ENCODE peak calls at places on chromosomes 16 and 17, in four cellular contexts. One of them, this sample, is unnamed.

GRCh38 chr17:50356418-50356817 is 10.5 kb downstream of the XYLT2 start:
- DNase-seq in tibial nerve: no peak
- DNase-seq in NCI-H1092: no peak
- DNase-seq in adipocyte: no peak
- DNase-seq in this sample: no peak

GRCh38 chr17:8221663-8222379 is 11.4 kb upstream of the AURKB start:
- DNase-seq in adipocyte: peak; percentile 90
- DNase-seq in NCI-H1092: peak; percentile 82
- DNase-seq in tibial nerve: peak; percentile 100
- DNase-seq in this sample: peak; percentile 88

GRCh38 chr17:45430738-45431530 is 1.7 kb downstream of the ARHGAP27 start:
- DNase-seq in adipocyte: peak; percentile 50
- DNase-seq in NCI-H1092: no peak
- DNase-seq in tibial nerve: no peak
- DNase-seq in this sample: peak; percentile 90

GRCh38 chr16:49961087-49961486 is 63.9 kb upstream of the CNEP1R1 start:
- DNase-seq in NCI-H1092: peak; percentile 9
- DNase-seq in adipocyte: peak; percentile 79
- DNase-seq in tibial nerve: no peak
- DNase-seq in this sample: no peak

GRCh38 chr17:58970966-58971575 is 135.6 kb downstream of the TRIM37 start:
- DNase-seq in tibial nerve: no peak
- DNase-seq in NCI-H1092: no peak
- DNase-seq in adipocyte: no peak
- DNase-seq in this sample: no peak

GRCh38 chr17:70119961-70120360 is 44.9 kb downstream of the KCNJ16 start:
- DNase-seq in tibial nerve: no peak
- DNase-seq in NCI-H1092: no peak
- DNase-seq in adipocyte: no peak
- DNase-seq in this sample: no peak

GRCh38 chr17:74037320-74037719 is 166.2 kb upstream of the RPL38 start:
- DNase-seq in NCI-H1092: no peak
- DNase-seq in tibial nerve: no peak
- DNase-seq in adipocyte: no peak
- DNase-seq in this sample: no peak

GRCh38 chr16:2385441-2385840 is 43.8 kb upstream of the CCNF start:
- DNase-seq in NCI-H1092: no peak
- DNase-seq in adipocyte: no peak
- DNase-seq in tibial nerve: no peak
- DNase-seq in this sample: no peak

GRCh38 chr17:37050905-37051304 is 102.2 kb downstream of the AATF start:
- DNase-seq in adipocyte: no peak
- DNase-seq in NCI-H1092: no peak
- DNase-seq in tibial nerve: no peak
- DNase-seq in this sample: no peak

GRCh38 chr17:8156174-8156992 is 4.2 kb upstream of the PER1 start:
- DNase-seq in tibial nerve: peak; percentile 100
- DNase-seq in adipocyte: peak; percentile 100
- DNase-seq in NCI-H1092: peak; percentile 99
- DNase-seq in this sample: peak; percentile 100

GRCh38 chr17:74244543-74244942 is 29.5 kb upstream of the DNAI2 start:
- DNase-seq in NCI-H1092: no peak
- DNase-seq in adipocyte: no peak
- DNase-seq in tibial nerve: no peak
- DNase-seq in this sample: no peak

GRCh38 chr16:9125658-9126492 is 34.4 kb downstream of the HAPSTR1 start:
- DNase-seq in tibial nerve: no peak
- DNase-seq in NCI-H1092: no peak
- DNase-seq in adipocyte: no peak
- DNase-seq in this sample: no peak

GRCh38 chr16:22075043-22075757 is 17.1 kb upstream of the VWA3A start:
- DNase-seq in tibial nerve: no peak
- DNase-seq in adipocyte: no peak
- DNase-seq in NCI-H1092: no peak
- DNase-seq in this sample: no peak

GRCh38 chr17:42848093-42848492 is 2.9 kb upstream of the AOC3 start:
- DNase-seq in adipocyte: no peak
- DNase-seq in tibial nerve: no peak
- DNase-seq in NCI-H1092: no peak
- DNase-seq in this sample: no peak

GRCh38 chr17:81084691-81085419 is 49.9 kb downstream of the BAIAP2 start:
- DNase-seq in NCI-H1092: no peak
- DNase-seq in adipocyte: no peak
- DNase-seq in tibial nerve: no peak
- DNase-seq in this sample: peak; percentile 86

This sample was measured in upper lobe of right lung.